ENCODE peak calls at places on chromosome 14, in ten cellular contexts. O is M059J, K is fibroblast of lung, A is amniotic stem cell, X is HT1080, U is fibroblast of pulmonary artery, G is GM12891, Y is hepatocyte, W is NCI-H510A treated with DMSO at 0.1 percent for 48 hours, C is nucleus accumbens. J is an unnamed sample.

GRCh38 chr14:34243001-34243400 is 219.0 kb downstream of the SPTSSA start:
- DNase-seq in O (no peak), K (no peak), A (no peak), X (no peak), U (no peak), G (no peak), Y (no peak), W (no peak), C (no peak), J (no peak)

GRCh38 chr14:21136024-21136423 is 19.8 kb downstream of the OR5AU1 start:
- DNase-seq in O (peak; percentile 10), K (peak; percentile 11), A (no peak), X (no peak), U (peak; percentile 33), G (peak; percentile 25), Y (no peak), W (peak; percentile 9), C (no peak), J (no peak)

GRCh38 chr14:22071001-22071400 is 397.4 kb upstream of the OR4E1 start:
- DNase-seq in O (no peak), K (no peak), A (no peak), X (no peak), U (no peak), G (no peak), Y (no peak), W (no peak), C (no peak), J (peak; percentile 40)

GRCh38 chr14:43410631-43411030 is 1096.5 kb downstream of the FSCB start:
- DNase-seq in O (no peak), K (no peak), A (no peak), X (no peak), U (no peak), G (no peak), Y (no peak), W (no peak), C (no peak), J (no peak)

GRCh38 chr14:53894456-53894855 is 62.2 kb downstream of the BMP4 start:
- DNase-seq in O (peak; percentile 85), K (peak; percentile 81), A (peak; percentile 30), X (peak; percentile 93), U (peak; percentile 74), G (peak; percentile 5), Y (no peak), W (no peak), C (no peak), J (no peak)

GRCh38 chr14:22769369-22769768 is 2.9 kb downstream of the OXA1L start:
- DNase-seq in O (no peak), K (no peak), A (no peak), X (no peak), U (no peak), G (no peak), Y (no peak), W (no peak), C (no peak), J (no peak)

GRCh38 chr14:97185186-97185585 is 388.0 kb downstream of the VRK1 start:
- DNase-seq in O (no peak), K (peak; percentile 15), A (no peak), X (no peak), U (no peak), G (no peak), Y (peak; percentile 38), W (no peak), C (no peak), J (no peak)

GRCh38 chr14:53127151-53127550 is 26.0 kb downstream of the DDHD1 start:
- DNase-seq in O (no peak), K (no peak), A (no peak), X (no peak), U (no peak), G (no peak), Y (no peak), W (no peak), C (no peak), J (no peak)

GRCh38 chr14:50334211-50334610 is 22.1 kb downstream of the DMAC2L start:
- DNase-seq in O (no peak), K (no peak), A (no peak), X (no peak), U (no peak), G (no peak), Y (no peak), W (no peak), C (no peak), J (no peak)

GRCh38 chr14:96502621-96503251 is 554 bp downstream of the PAPOLA start:
- DNase-seq in O (peak; percentile 35), K (peak; percentile 44), A (no peak), X (peak; percentile 51), U (peak; percentile 35), G (peak; percentile 52), Y (peak; percentile 56), W (peak; percentile 35), C (peak; percentile 78), J (peak; percentile 58)

GRCh38 chr14:73365727-73366126 is 92.6 kb downstream of the NUMB start:
- DNase-seq in O (no peak), K (peak; percentile 29), A (no peak), X (no peak), U (peak; percentile 28), G (no peak), Y (no peak), W (no peak), C (no peak), J (no peak)

GRCh38 chr14:50532502-50533313 is at the start of gene MAP4K5:
- DNase-seq in O (peak; percentile 85), K (peak; percentile 89), A (peak; percentile 79), X (peak; percentile 89), U (peak; percentile 93), G (peak; percentile 86), Y (peak; percentile 96), W (peak; percentile 91), C (peak; percentile 92), J (peak; percentile 94)

GRCh38 chr14:76065519-76065918 is 80.0 kb downstream of the IFT43 start:
- DNase-seq in O (no peak), K (no peak), A (no peak), X (no peak), U (no peak), G (no peak), Y (no peak), W (no peak), C (no peak), J (no peak)

GRCh38 chr14:95681153-95681552 is 5.1 kb upstream of the TCL1B start:
- DNase-seq in O (no peak), K (no peak), A (no peak), X (no peak), U (no peak), G (no peak), Y (no peak), W (peak; percentile 23), C (no peak), J (no peak)

GRCh38 chr14:75653563-75653962 is 7.1 kb downstream of the ERG28 start:
- DNase-seq in O (no peak), K (no peak), A (no peak), X (no peak), U (no peak), G (no peak), Y (no peak), W (no peak), C (no peak), J (no peak)

GRCh38 chr14:105165761-105166485 is 2.7 kb downstream of the JAG2 start:
- DNase-seq in O (no peak), K (no peak), A (no peak), X (no peak), U (no peak), G (no peak), Y (no peak), W (no peak), C (no peak), J (no peak)

GRCh38 chr14:66143387-66144112 is 342.6 kb upstream of the CCDC196 start:
- DNase-seq in O (no peak), K (no peak), A (no peak), X (no peak), U (no peak), G (no peak), Y (no peak), W (no peak), C (no peak), J (no peak)

GRCh38 chr14:63454863-63455622 is 88.1 kb downstream of the PPP2R5E start:
- DNase-seq in O (peak; percentile 79), K (peak; percentile 72), A (no peak), X (peak; percentile 50), U (peak; percentile 66), G (no peak), Y (no peak), W (no peak), C (no peak), J (no peak)

GRCh38 chr14:76718306-76719075 is 42.8 kb upstream of the VASH1 start:
- DNase-seq in O (no peak), K (no peak), A (no peak), X (no peak), U (no peak), G (no peak), Y (no peak), W (no peak), C (no peak), J (no peak)

GRCh38 chr14:50559990-50560928 is at the start of gene ATL1:
- DNase-seq in O (peak; percentile 64), K (peak; percentile 81), A (peak; percentile 35), X (peak; percentile 46), U (peak; percentile 66), G (peak; percentile 53), Y (peak; percentile 80), W (peak; percentile 75), C (peak; percentile 84), J (peak; percentile 68)

GRCh38 chr14:68547305-68548193 is 245.3 kb downstream of the ZFP36L1 start:
- DNase-seq in O (peak; percentile 97), K (peak; percentile 90), A (peak; percentile 62), X (peak; percentile 89), U (peak; percentile 95), G (no peak), Y (peak; percentile 66), W (no peak), C (no peak), J (peak; percentile 62)

GRCh38 chr14:55373784-55374725 is 37.6 kb downstream of the ATG14 start:
- DNase-seq in O (peak; percentile 88), K (peak; percentile 77), A (no peak), X (peak; percentile 64), U (peak; percentile 45), G (peak; percentile 15), Y (peak; percentile 42), W (no peak), C (no peak), J (no peak)

GRCh38 chr14:28653521-28653920 is 113.1 kb upstream of the FOXG1 start:
- DNase-seq in O (peak; percentile 66), K (peak; percentile 85), A (no peak), X (peak; percentile 13), U (no peak), G (no peak), Y (no peak), W (no peak), C (no peak), J (no peak)

GRCh38 chr14:77097689-77098469 is at the start of gene CIPC:
- DNase-seq in O (peak; percentile 96), K (peak; percentile 98), A (peak; percentile 99), X (peak; percentile 98), U (peak; percentile 99), G (peak; percentile 90), Y (peak; percentile 100), W (peak; percentile 96), C (peak; percentile 100), J (peak; percentile 100)

GRCh38 chr14:69346710-69347109 is 51.4 kb downstream of the ERH start:
- DNase-seq in O (no peak), K (peak; percentile 6), A (no peak), X (peak; percentile 12), U (peak; percentile 22), G (no peak), Y (peak; percentile 40), W (no peak), C (no peak), J (peak; percentile 47)

GRCh38 chr14:74881425-74882102 is at the start of gene DLST:
- DNase-seq in O (peak; percentile 78), K (peak; percentile 86), A (peak; percentile 59), X (peak; percentile 86), U (peak; percentile 88), G (peak; percentile 91), Y (peak; percentile 94), W (peak; percentile 71), C (peak; percentile 86), J (peak; percentile 91)

GRCh38 chr14:102063092-102063807 is 23.6 kb downstream of the HSP90AA1 start:
- DNase-seq in O (peak; percentile 82), K (peak; percentile 85), A (peak; percentile 51), X (peak; percentile 83), U (peak; percentile 93), G (peak; percentile 64), Y (peak; percentile 87), W (peak; percentile 39), C (peak; percentile 60), J (peak; percentile 90)

GRCh38 chr14:70472253-70473159 is 20.5 kb downstream of the ADAM21 start:
- DNase-seq in O (no peak), K (no peak), A (no peak), X (no peak), U (no peak), G (no peak), Y (no peak), W (no peak), C (no peak), J (no peak)